ENCODE peak calls at places on chromosomes 13 and 19, in ten cellular contexts. V, F, Y, C, W, M, K, L, J and H are unnamed samples.

GRCh38 chr19:30672926-30673325 is 300.7 kb downstream of the ZNF536 start:
- DNase-seq in V (no peak), F (no peak), Y (no peak), C (no peak), W (no peak), M (no peak), K (no peak), L (no peak), J (no peak), H (no peak)

GRCh38 chr13:76764429-76764828 is 121.8 kb downstream of the KCTD12 start:
- DNase-seq in V (no peak), F (no peak), Y (peak), C (no peak), W (no peak), M (no peak), K (no peak), L (peak), J (no peak), H (peak)

GRCh38 chr13:109431217-109431616 is 355.2 kb downstream of the IRS2 start:
- DNase-seq in V (no peak), F (no peak), Y (no peak), C (no peak), W (no peak), M (no peak), K (no peak), L (no peak), J (no peak), H (no peak)

GRCh38 chr13:45036206-45036605 is 46.9 kb downstream of the GPALPP1 start:
- DNase-seq in V (no peak), F (no peak), Y (no peak), C (no peak), W (no peak), M (no peak), K (no peak), L (no peak), J (no peak), H (no peak)

GRCh38 chr19:32372726-32373613 is 27.6 kb downstream of the ZNF507 start:
- DNase-seq in V (no peak), F (no peak), Y (no peak), C (no peak), W (no peak), M (no peak), K (no peak), L (no peak), J (no peak), H (no peak)

GRCh38 chr19:29308977-29309520 is 96.1 kb upstream of the UQCRFS1 start:
- DNase-seq in V (no peak), F (no peak), Y (no peak), C (no peak), W (no peak), M (no peak), K (no peak), L (no peak), J (no peak), H (no peak)

GRCh38 chr13:103101500-103101899 is 35.3 kb upstream of the SLC10A2 start:
- DNase-seq in V (no peak), F (no peak), Y (no peak), C (no peak), W (no peak), M (no peak), K (no peak), L (no peak), J (no peak), H (no peak)

GRCh38 chr19:47601180-47601904 is 7.6 kb upstream of the BICRA start:
- DNase-seq in V (no peak), F (no peak), Y (no peak), C (no peak), W (no peak), M (no peak), K (no peak), L (peak), J (no peak), H (no peak)

GRCh38 chr19:15836595-15837398 is 21.3 kb upstream of the OR10H1 start:
- DNase-seq in V (peak), F (peak), Y (peak), C (peak), W (peak), M (peak), K (peak), L (peak), J (peak), H (peak)

GRCh38 chr19:7191946-7192691 is 102.1 kb downstream of the INSR start:
- DNase-seq in V (no peak), F (peak), Y (no peak), C (peak), W (no peak), M (no peak), K (no peak), L (no peak), J (no peak), H (no peak)

GRCh38 chr13:110347535-110348308 is 40.6 kb downstream of the COL4A2 start:
- DNase-seq in V (no peak), F (no peak), Y (peak), C (no peak), W (no peak), M (no peak), K (no peak), L (no peak), J (peak), H (peak)

GRCh38 chr19:4712771-4713170 is 10.9 kb downstream of the DPP9 start:
- DNase-seq in V (no peak), F (no peak), Y (peak), C (no peak), W (no peak), M (no peak), K (no peak), L (no peak), J (no peak), H (no peak)

GRCh38 chr19:4456843-4457653 is 546 bp downstream of the UBXN6 start:
- DNase-seq in V (peak), F (peak), Y (no peak), C (peak), W (no peak), M (peak), K (peak), L (peak), J (peak), H (peak)

GRCh38 chr13:59305896-59306295 is 857.8 kb downstream of the DIAPH3 start:
- DNase-seq in V (no peak), F (no peak), Y (no peak), C (no peak), W (no peak), M (no peak), K (no peak), L (no peak), J (no peak), H (no peak)

GRCh38 chr13:95536629-95537241 is 15.8 kb upstream of the CLDN10 start:
- DNase-seq in V (no peak), F (no peak), Y (no peak), C (no peak), W (no peak), M (no peak), K (no peak), L (no peak), J (no peak), H (peak)

GRCh38 chr13:24038405-24038804 is 122.1 kb upstream of the SPATA13 start:
- DNase-seq in V (no peak), F (no peak), Y (no peak), C (no peak), W (no peak), M (no peak), K (no peak), L (no peak), J (no peak), H (peak)

GRCh38 chr19:883661-884211 is 9.3 kb downstream of the MED16 start:
- DNase-seq in V (no peak), F (no peak), Y (no peak), C (no peak), W (no peak), M (no peak), K (no peak), L (no peak), J (peak), H (no peak)

GRCh38 chr19:8610041-8610927 is at the start of gene ADAMTS10:
- DNase-seq in V (no peak), F (peak), Y (peak), C (peak), W (no peak), M (peak), K (peak), L (peak), J (no peak), H (peak)

GRCh38 chr19:18542936-18543813 is at the start of gene FKBP8:
- DNase-seq in V (peak), F (peak), Y (peak), C (peak), W (peak), M (peak), K (peak), L (peak), J (peak), H (peak)

GRCh38 chr13:110466261-110466660 is 95.3 kb downstream of the RAB20 start:
- DNase-seq in V (no peak), F (no peak), Y (no peak), C (no peak), W (no peak), M (no peak), K (no peak), L (no peak), J (no peak), H (no peak)

GRCh38 chr13:35817642-35818576 is 313.3 kb downstream of the DCLK1 start:
- DNase-seq in V (no peak), F (no peak), Y (no peak), C (no peak), W (no peak), M (no peak), K (no peak), L (no peak), J (no peak), H (no peak)

GRCh38 chr13:65336916-65337315 is 1893.2 kb downstream of the PCDH9 start:
- DNase-seq in V (no peak), F (no peak), Y (no peak), C (no peak), W (no peak), M (no peak), K (no peak), L (no peak), J (no peak), H (peak)

GRCh38 chr13:46951516-46951915 is 54.7 kb upstream of the HTR2A start:
- DNase-seq in V (no peak), F (no peak), Y (no peak), C (no peak), W (no peak), M (no peak), K (no peak), L (no peak), J (peak), H (peak)

GRCh38 chr19:18304496-18305312 is 18.2 kb downstream of the LSM4 start:
- DNase-seq in V (peak), F (peak), Y (peak), C (peak), W (peak), M (peak), K (peak), L (peak), J (no peak), H (peak)